ENCODE peak calls at places on chromosomes 4 and X, in four cellular contexts. D, W, Y and Z are unnamed samples.

GRCh38 chr4:40984051-40984450 is 230.3 kb downstream of the APBB2 start:
- DNase-seq in D (no peak), Y (no peak), W (no peak), Z (no peak)

GRCh38 chr4:31307026-31307425 is 586.9 kb downstream of the PCDH7 start:
- DNase-seq in Y (no peak), W (no peak), D (no peak), Z (no peak)

GRCh38 chr4:139928568-139928967 is 225.4 kb downstream of the MAML3 start:
- DNase-seq in W (no peak), Y (no peak), D (no peak), Z (no peak)

GRCh38 chrX:77892887-77893286 is 2.3 kb downstream of the MAGT1 start:
- DNase-seq in Y (no peak), W (no peak), D (no peak), Z (no peak)

GRCh38 chrX:153522259-153522658 is 4.8 kb downstream of the ATP2B3 start:
- DNase-seq in Y (no peak), W (no peak), D (no peak), Z (no peak)

GRCh38 chr4:70901607-70901983 is 574 bp upstream of the MOB1B start:
- DNase-seq in W (no peak), Y (no peak), D (no peak), Z (no peak)

GRCh38 chr4:38805530-38806145 is 1.0 kb upstream of the TLR1 start:
- DNase-seq in W (no peak), D (peak), Y (no peak), Z (no peak)

GRCh38 chr4:147122697-147123472 is 177.2 kb upstream of the TTC29 start:
- DNase-seq in W (no peak), Y (no peak), D (no peak), Z (no peak)

GRCh38 chr4:41683321-41683720 is 65.2 kb downstream of the PHOX2B start:
- DNase-seq in W (no peak), D (no peak), Y (no peak), Z (no peak)

GRCh38 chrX:134847133-134847532 is 143.7 kb upstream of the SMIM10 start:
- DNase-seq in D (no peak), W (no peak), Y (no peak), Z (no peak)

GRCh38 chrX:153598541-153599191 is at the start of gene CCNQ:
- DNase-seq in D (no peak), W (no peak), Y (no peak), Z (no peak)

GRCh38 chrX:8404443-8404842 is 60.2 kb upstream of the VCX3B start:
- DNase-seq in W (no peak), Y (no peak), D (no peak), Z (no peak)

GRCh38 chrX:154040307-154040756 is 20.6 kb upstream of the IRAK1 start:
- DNase-seq in D (no peak), W (no peak), Y (no peak), Z (no peak)

GRCh38 chr4:6901669-6902317 is 7.8 kb upstream of the TBC1D14 start:
- DNase-seq in Y (no peak), W (no peak), D (no peak), Z (no peak)

GRCh38 chr4:45692131-45692530 is 431.7 kb downstream of the GABRG1 start:
- DNase-seq in Y (no peak), W (no peak), D (no peak), Z (no peak)

GRCh38 chrX:15674514-15674898 is 9.9 kb upstream of the CLTRN start:
- DNase-seq in D (no peak), W (peak), Y (peak), Z (peak)

GRCh38 chr4:1792832-1793495 is at the start of gene FGFR3:
- DNase-seq in D (peak), W (peak), Y (peak), Z (no peak)

GRCh38 chrX:67536564-67536963 is 7.3 kb upstream of the AR start:
- DNase-seq in Y (no peak), W (no peak), D (no peak), Z (no peak)

GRCh38 chrX:11579856-11580595 is 85.7 kb downstream of the ARHGAP6 start:
- DNase-seq in D (no peak), W (no peak), Y (no peak), Z (no peak)

GRCh38 chrX:70979136-70979762 is 48.4 kb upstream of the SLC7A3 start:
- DNase-seq in Y (no peak), D (no peak), W (no peak), Z (no peak)

GRCh38 chr4:175542787-175543186 is 269.3 kb downstream of the GPM6A start:
- DNase-seq in W (no peak), Y (no peak), D (no peak), Z (no peak)

GRCh38 chrX:119734897-119735339 is 23.5 kb upstream of the SOWAHD start:
- DNase-seq in Y (no peak), W (peak), D (no peak), Z (no peak)

GRCh38 chr4:179585761-179586160 is 2143.5 kb upstream of the AGA start:
- DNase-seq in W (no peak), Y (no peak), D (no peak), Z (no peak)

GRCh38 chrX:56804867-56805266 is 75.8 kb downstream of the NBDY start:
- DNase-seq in W (no peak), D (no peak), Y (no peak), Z (no peak)

GRCh38 chr4:112276113-112276512 is 9.6 kb downstream of the TIFA start:
- DNase-seq in D (no peak), W (no peak), Y (no peak), Z (no peak)

GRCh38 chr4:184409911-184410692 is 64.2 kb downstream of the IRF2 start:
- DNase-seq in W (no peak), Y (no peak), D (peak), Z (no peak)